ENCODE peak calls at places on chromosome 5, in five cellular contexts. U, P, S, X and Q are unnamed samples.

GRCh38 chr5:142056831-142057696 is 44.2 kb upstream of the GNPDA1 start:
- DNase-seq in X (peak; percentile 81), S (no peak), U (no peak), P (no peak), Q (no peak)

GRCh38 chr5:150672237-150672883 is 11.3 kb downstream of the MYOZ3 start:
- DNase-seq in P (no peak), S (no peak), U (no peak), X (no peak), Q (peak; percentile 46)

GRCh38 chr5:57889558-57889957 is 406.9 kb upstream of the ACTBL2 start:
- DNase-seq in S (peak; percentile 24), U (peak; percentile 4), X (no peak), P (peak; percentile 55), Q (peak; percentile 14)

GRCh38 chr5:34030058-34030457 is 13.0 kb downstream of the C1QTNF3 start:
- DNase-seq in S (no peak), U (no peak), P (peak; percentile 43), X (no peak), Q (no peak)

GRCh38 chr5:179123491-179124328 is 63.5 kb downstream of the ZNF354C start:
- DNase-seq in X (no peak), S (no peak), U (no peak), P (no peak), Q (no peak)

GRCh38 chr5:149828161-149829011 is 98.3 kb downstream of the PPARGC1B start:
- DNase-seq in X (peak; percentile 89), P (peak; percentile 96), U (peak; percentile 92), S (peak; percentile 74), Q (peak; percentile 73)

GRCh38 chr5:112240011-112240410 is 179.1 kb downstream of the EPB41L4A start:
- DNase-seq in U (no peak), X (no peak), P (peak; percentile 1), S (peak; percentile 3), Q (no peak)

GRCh38 chr5:149181702-149182101 is 40.4 kb downstream of the ABLIM3 start:
- DNase-seq in P (no peak), S (no peak), X (no peak), U (no peak), Q (no peak)

GRCh38 chr5:59193616-59194319 is 610.9 kb downstream of the RAB3C start:
- DNase-seq in X (no peak), S (peak; percentile 92), U (no peak), P (peak; percentile 71), Q (no peak)

GRCh38 chr5:151596839-151597539 is 5.9 kb upstream of the FAT2 start:
- DNase-seq in X (no peak), S (no peak), U (no peak), P (no peak), Q (no peak)

GRCh38 chr5:161541-162110 is 29.7 kb upstream of the LRRC14B start:
- DNase-seq in X (no peak), S (no peak), P (no peak), U (no peak), Q (no peak)

GRCh38 chr5:93929146-93929545 is 187.7 kb upstream of the POU5F2 start:
- DNase-seq in U (peak; percentile 37), X (no peak), P (peak; percentile 74), S (no peak), Q (no peak)

GRCh38 chr5:22835630-22836029 is 17.5 kb downstream of the CDH12 start:
- DNase-seq in S (no peak), X (no peak), U (no peak), P (no peak), Q (no peak)

GRCh38 chr5:527646-528591 is 3.7 kb upstream of the SLC9A3 start:
- DNase-seq in U (no peak), S (no peak), X (no peak), P (no peak), Q (no peak)

GRCh38 chr5:114101153-114101552 is 260.7 kb upstream of the KCNN2 start:
- DNase-seq in X (no peak), P (peak; percentile 33), U (peak; percentile 67), S (peak; percentile 40), Q (peak; percentile 43)

GRCh38 chr5:148939676-148940075 is 113.3 kb downstream of the ADRB2 start:
- DNase-seq in U (no peak), P (peak; percentile 44), S (peak; percentile 77), X (no peak), Q (no peak)

GRCh38 chr5:6431214-6432195 is 17.2 kb upstream of the UBE2QL1 start:
- DNase-seq in P (no peak), X (no peak), S (no peak), U (no peak), Q (no peak)

GRCh38 chr5:181039471-181039870 is 595 bp upstream of the BTNL9 start:
- DNase-seq in S (no peak), X (no peak), P (no peak), U (no peak), Q (no peak)

GRCh38 chr5:170638454-170639220 is 134.8 kb downstream of the KCNIP1 start:
- DNase-seq in P (peak; percentile 38), X (peak; percentile 46), S (peak; percentile 9), U (peak; percentile 65), Q (peak; percentile 8)

GRCh38 chr5:128300181-128300580 is 216.6 kb downstream of the SLC12A2 start:
- DNase-seq in U (no peak), S (no peak), X (no peak), P (no peak), Q (no peak)

GRCh38 chr5:33840927-33841547 is 50.8 kb downstream of the ADAMTS12 start:
- DNase-seq in S (no peak), P (no peak), U (no peak), X (no peak), Q (no peak)

GRCh38 chr5:178468196-178468685 is 122.0 kb downstream of the COL23A1 start:
- DNase-seq in U (peak; percentile 19), X (no peak), P (no peak), S (no peak), Q (no peak)